ENCODE peak calls at places on chromosomes 2 and 18, in five cellular contexts. C, S, F, A and T are unnamed samples.

GRCh38 chr2:74291891-74292621 is 51.2 kb downstream of the SLC4A5 start:
- DNase-seq in C (no peak), S (no peak), F (no peak), A (no peak), T (no peak)

GRCh38 chr2:133658020-133658903 is 90.0 kb upstream of the NCKAP5 start:
- DNase-seq in C (no peak), S (no peak), F (no peak), A (no peak), T (no peak)

GRCh38 chr18:69484699-69485396 is 84.2 kb downstream of the DOK6 start:
- DNase-seq in C (no peak), S (no peak), F (peak), A (no peak), T (no peak)

GRCh38 chr18:39843546-39843945 is 2111.5 kb upstream of the PIK3C3 start:
- DNase-seq in C (no peak), S (no peak), F (no peak), A (no peak), T (no peak)

GRCh38 chr2:11921030-11921583 is 174.7 kb downstream of the LPIN1 start:
- DNase-seq in C (peak), S (no peak), F (no peak), A (no peak), T (no peak)

GRCh38 chr2:42128731-42129486 is 40.2 kb upstream of the EML4 start:
- DNase-seq in C (no peak), S (no peak), F (no peak), A (no peak), T (no peak)

GRCh38 chr2:169324581-169325260 is 37.6 kb downstream of the LRP2 start:
- DNase-seq in C (no peak), S (no peak), F (no peak), A (no peak), T (no peak)

GRCh38 chr18:76459687-76460350 is 35.2 kb downstream of the ZNF516 start:
- DNase-seq in C (no peak), S (no peak), F (no peak), A (no peak), T (no peak)

GRCh38 chr2:194826241-194826640 is 830.8 kb upstream of the SLC39A10 start:
- DNase-seq in C (no peak), S (no peak), F (no peak), A (no peak), T (no peak)

GRCh38 chr2:38537937-38538525 is 64.7 kb downstream of the HNRNPLL start:
- DNase-seq in C (no peak), S (no peak), F (no peak), A (no peak), T (no peak)

GRCh38 chr2:3641841-3642421 is 16.1 kb upstream of the ALLC start:
- DNase-seq in C (no peak), S (no peak), F (no peak), A (no peak), T (no peak)

GRCh38 chr2:120177011-120177621 is 46.1 kb downstream of the TMEM185B start:
- DNase-seq in C (peak), S (no peak), F (no peak), A (peak), T (no peak)

GRCh38 chr2:10325278-10326145 is 22.8 kb downstream of the HPCAL1 start:
- DNase-seq in C (no peak), S (no peak), F (peak), A (no peak), T (no peak)

GRCh38 chr2:145344076-145344724 is 824.3 kb upstream of the ZEB2 start:
- DNase-seq in C (no peak), S (no peak), F (no peak), A (no peak), T (no peak)

GRCh38 chr2:65326276-65326675 is 98.6 kb downstream of the ACTR2 start:
- DNase-seq in C (no peak), S (no peak), F (no peak), A (no peak), T (no peak)

GRCh38 chr18:36322408-36322728 is 24.9 kb downstream of the FHOD3 start:
- DNase-seq in C (no peak), S (no peak), F (no peak), A (no peak), T (no peak)

GRCh38 chr2:211132586-211132985 is 576.2 kb downstream of the CPS1 start:
- DNase-seq in C (no peak), S (no peak), F (no peak), A (no peak), T (no peak)

GRCh38 chr2:223528036-223528435 is 74.1 kb downstream of the SCG2 start:
- DNase-seq in C (no peak), S (no peak), F (no peak), A (no peak), T (no peak)

GRCh38 chr2:216235462-216235861 is 126.3 kb downstream of the XRCC5 start:
- DNase-seq in C (no peak), S (no peak), F (no peak), A (no peak), T (no peak)

GRCh38 chr18:48490641-48491040 is 48.2 kb upstream of the CTIF start:
- DNase-seq in C (no peak), S (no peak), F (no peak), A (no peak), T (no peak)

GRCh38 chr2:36253086-36253485 is 102.5 kb upstream of the CRIM1 start:
- DNase-seq in C (no peak), S (no peak), F (no peak), A (no peak), T (no peak)

GRCh38 chr2:39991298-39991697 is 212.2 kb upstream of the THUMPD2 start:
- DNase-seq in C (no peak), S (no peak), F (no peak), A (no peak), T (no peak)

GRCh38 chr18:21267370-21267769 is 25.3 kb downstream of the GREB1L start:
- DNase-seq in C (no peak), S (no peak), F (peak), A (no peak), T (no peak)

GRCh38 chr2:9018534-9018933 is 15.1 kb upstream of the MBOAT2 start:
- DNase-seq in C (no peak), S (no peak), F (no peak), A (no peak), T (no peak)

GRCh38 chr2:150480971-150481830 is 6.3 kb downstream of the RND3 start:
- DNase-seq in C (no peak), S (no peak), F (no peak), A (no peak), T (no peak)

GRCh38 chr2:117973498-117974082 is 40.3 kb downstream of the CCDC93 start:
- DNase-seq in C (no peak), S (no peak), F (no peak), A (no peak), T (peak)

GRCh38 chr18:77203071-77203470 is 46.6 kb upstream of the GALR1 start:
- DNase-seq in C (no peak), S (no peak), F (no peak), A (no peak), T (no peak)

GRCh38 chr2:227150222-227150936 is 13.6 kb downstream of the COL4A4 start:
- DNase-seq in C (no peak), S (no peak), F (no peak), A (no peak), T (no peak)

GRCh38 chr2:85589982-85590791 is 5.4 kb upstream of the RNF181 start:
- DNase-seq in C (no peak), S (no peak), F (peak), A (no peak), T (no peak)

GRCh38 chr2:36277146-36277808 is 78.3 kb upstream of the CRIM1 start:
- DNase-seq in C (no peak), S (no peak), F (no peak), A (no peak), T (no peak)

GRCh38 chr18:7038330-7038846 is 79.2 kb downstream of the LAMA1 start:
- DNase-seq in C (peak), S (peak), F (peak), A (no peak), T (peak)

GRCh38 chr2:240300840-240301239 is 134.6 kb upstream of the GPC1 start:
- DNase-seq in C (no peak), S (no peak), F (no peak), A (no peak), T (peak)

DNA sequence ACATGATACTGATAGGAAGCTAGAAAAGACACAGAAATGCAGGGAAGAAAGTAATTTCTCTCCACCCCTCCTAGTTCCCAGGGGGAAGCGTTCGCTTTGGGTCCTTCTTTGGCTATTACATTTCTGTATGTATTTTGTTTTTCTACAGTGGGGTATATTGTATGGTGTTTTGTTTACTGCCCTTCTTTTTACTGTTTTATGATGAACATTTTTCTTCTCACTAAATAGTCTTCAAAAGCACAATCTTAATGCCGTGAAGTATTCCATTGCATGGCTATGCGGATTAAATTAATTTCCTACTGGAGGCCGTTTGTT is 354 bp upstream of the TMBIM1 start:
- DNase-seq in C (no peak), S (no peak), F (no peak), A (no peak), T (no peak)
- H2AFZ ChIP-seq in C (peak), S (peak), F (no peak), A (peak), T (no peak)

GRCh38 chr2:114056294-114057143 is 166.6 kb downstream of the ACTR3 start:
- DNase-seq in C (no peak), S (no peak), F (no peak), A (peak), T (no peak)
- TF ChIP-seq TAF1 in C (no peak), S (no peak), F (no peak), A (no peak), T (no peak)

GRCh38 chr2:239245872-239246701 is 154.7 kb downstream of the HDAC4 start:
- DNase-seq in C (no peak), S (no peak), F (no peak), A (no peak), T (peak)
- H3K4me3 ChIP-seq in C (no peak), S (no peak), F (no peak), A (no peak), T (no peak)

GRCh38 chr2:27885246-27885645 is 4.9 kb downstream of the RBKS start:
- DNase-seq in C (no peak), S (no peak), F (no peak), A (no peak), T (no peak)

GRCh38 chr2:27885656-27886055 is 4.5 kb downstream of the RBKS start:
- DNase-seq in C (no peak), S (no peak), F (no peak), A (no peak), T (no peak)

GRCh38 chr2:27886322-27886721 is 3.9 kb downstream of the RBKS start:
- DNase-seq in C (no peak), S (no peak), F (no peak), A (no peak), T (no peak)

GRCh38 chr2:27887122-27887521 is 3.1 kb downstream of the RBKS start:
- DNase-seq in C (no peak), S (no peak), F (no peak), A (no peak), T (no peak)

DNA sequence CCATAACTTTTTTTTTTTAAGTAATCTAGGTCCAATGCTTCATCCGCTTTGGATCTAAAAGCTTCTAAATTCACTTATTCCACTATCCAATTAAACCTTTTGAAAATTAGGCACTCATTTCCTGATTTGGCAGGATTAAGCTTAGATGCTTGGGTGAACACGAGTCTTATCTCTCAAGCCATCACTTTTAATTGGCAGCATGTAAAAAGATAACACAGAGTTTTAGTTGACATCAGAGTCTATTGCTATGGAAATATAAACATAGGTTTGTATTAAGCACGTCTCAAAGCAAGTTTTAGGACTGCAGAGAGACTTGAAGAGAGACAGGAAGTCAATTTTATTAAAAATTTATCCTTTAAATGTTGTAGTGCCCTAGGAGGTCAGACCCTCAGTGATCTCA is 5.6 kb downstream of the RBKS start:
- DNase-seq in C (no peak), S (no peak), F (no peak), A (no peak), T (no peak)
- H2AFZ ChIP-seq in C (no peak), S (no peak), F (no peak), A (no peak), T (no peak)